ENCODE peak calls at places on chromosomes 4 and X, in six cellular contexts. W is H4, L is SHP77 treated with DMSO at 0.1 percent for 48 hours, J is T-helper 2 cell, O is Peyer's patch, H is ELR. G is an unnamed sample.

GRCh38 chr4:3436798-3437581 is 4.8 kb upstream of the HGFAC start:
- DNase-seq in W (peak), L (no peak), J (no peak), O (no peak), H (peak), G (peak)

GRCh38 chr4:98430708-98431403 is 169.7 kb downstream of the RAP1GDS1 start:
- DNase-seq in W (peak), L (no peak), J (no peak), O (no peak), H (peak), G (no peak)

GRCh38 chr4:71275570-71275969 is 63.2 kb upstream of the SLC4A4 start:
- DNase-seq in W (no peak), L (no peak), J (no peak), O (no peak), H (no peak), G (no peak)

GRCh38 chrX:47595701-47596655 is 13.7 kb downstream of the TIMP1 start:
- DNase-seq in W (no peak), L (no peak), J (no peak), O (no peak), H (no peak), G (no peak)

GRCh38 chrX:112043997-112044396 is 38.6 kb downstream of the TRPC5 start:
- DNase-seq in W (peak), L (no peak), J (no peak), O (no peak), H (peak), G (no peak)

GRCh38 chrX:38803286-38803608 is 2.0 kb downstream of the MID1IP1 start:
- DNase-seq in W (no peak), L (no peak), J (no peak), O (no peak), H (no peak), G (no peak)

GRCh38 chr4:38803833-38804653 is 548 bp downstream of the TLR1 start:
- DNase-seq in W (no peak), L (no peak), J (no peak), O (no peak), H (no peak), G (no peak)

GRCh38 chrX:80792205-80792604 is 17.5 kb downstream of the BRWD3 start:
- DNase-seq in W (no peak), L (no peak), J (no peak), O (no peak), H (no peak), G (no peak)

GRCh38 chr4:44235897-44236296 is 212.7 kb downstream of the KCTD8 start:
- DNase-seq in W (no peak), L (no peak), J (no peak), O (no peak), H (no peak), G (no peak)

GRCh38 chr4:26753642-26754041 is 107.0 kb upstream of the STIM2 start:
- DNase-seq in W (no peak), L (peak), J (no peak), O (no peak), H (no peak), G (no peak)

GRCh38 chr4:175998782-175999181 is 66.9 kb upstream of the WDR17 start:
- DNase-seq in W (no peak), L (no peak), J (no peak), O (no peak), H (peak), G (no peak)

GRCh38 chr4:128385199-128385598 is 97.6 kb upstream of the PGRMC2 start:
- DNase-seq in W (no peak), L (no peak), J (no peak), O (no peak), H (no peak), G (no peak)

GRCh38 chr4:165872443-165873297 is at the start of gene TLL1:
- DNase-seq in W (no peak), L (no peak), J (no peak), O (no peak), H (peak), G (no peak)

GRCh38 chrX:79444694-79445093 is 77.6 kb upstream of the ITM2A start:
- DNase-seq in W (no peak), L (no peak), J (no peak), O (no peak), H (no peak), G (no peak)

GRCh38 chr4:105966046-105966445 is 70.8 kb downstream of the NPNT start:
- DNase-seq in W (peak), L (no peak), J (no peak), O (no peak), H (peak), G (no peak)

GRCh38 chrX:65601530-65602281 is 65.7 kb upstream of the MSN start:
- DNase-seq in W (peak), L (peak), J (peak), O (peak), H (peak), G (peak)

GRCh38 chrX:7263961-7264360 is 116.0 kb upstream of the PUDP start:
- DNase-seq in W (no peak), L (no peak), J (no peak), O (no peak), H (peak), G (no peak)

G was measured in ureter.